ENCODE peak calls at places on chromosome 6, in eight cellular contexts. One of them, this sample, is unnamed.
A peak's percentile ranks its signal among the peaks of the same experiment; 100 is the strongest.

GRCh38 chr6:67221226-67221625 is 1413.9 kb upstream of the ADGRB3 start:
- DNase-seq in T-helper 1 cell: no peak
- DNase-seq in DMS53: no peak
- DNase-seq in H7: no peak
- DNase-seq in SW 1271: no peak
- DNase-seq in CD4-positive, alpha-beta T cell: no peak
- DNase-seq in choroid plexus epithelial cell: peak; percentile 50
- DNase-seq in NCI-H1436 treated with DMSO at 0.1 percent for 48 hours: no peak
- DNase-seq in this sample: no peak

GRCh38 chr6:2038096-2038495 is 207.3 kb downstream of the GMDS start:
- DNase-seq in DMS53: no peak
- DNase-seq in NCI-H1436 treated with DMSO at 0.1 percent for 48 hours: no peak
- DNase-seq in H7: no peak
- DNase-seq in SW 1271: no peak
- DNase-seq in CD4-positive, alpha-beta T cell: no peak
- DNase-seq in T-helper 1 cell: peak; percentile 22
- DNase-seq in choroid plexus epithelial cell: peak; percentile 26
- DNase-seq in this sample: no peak

GRCh38 chr6:152983637-152984386 is 971 bp upstream of the FBXO5 start:
- DNase-seq in SW 1271: peak; percentile 38
- DNase-seq in CD4-positive, alpha-beta T cell: peak; percentile 89
- DNase-seq in NCI-H1436 treated with DMSO at 0.1 percent for 48 hours: peak; percentile 89
- DNase-seq in T-helper 1 cell: peak; percentile 90
- DNase-seq in choroid plexus epithelial cell: peak; percentile 83
- DNase-seq in H7: peak; percentile 23
- DNase-seq in DMS53: peak; percentile 63
- DNase-seq in this sample: peak; percentile 65

GRCh38 chr6:105136433-105137350 is 43.1 kb downstream of the POPDC3 start:
- DNase-seq in T-helper 1 cell: no peak
- DNase-seq in H7: peak; percentile 96
- DNase-seq in CD4-positive, alpha-beta T cell: no peak
- DNase-seq in DMS53: peak; percentile 54
- DNase-seq in NCI-H1436 treated with DMSO at 0.1 percent for 48 hours: no peak
- DNase-seq in SW 1271: peak; percentile 27
- DNase-seq in choroid plexus epithelial cell: peak; percentile 56
- DNase-seq in this sample: no peak

GRCh38 chr6:107698146-107698545 is 126.0 kb downstream of the SCML4 start:
- DNase-seq in CD4-positive, alpha-beta T cell: no peak
- DNase-seq in SW 1271: no peak
- DNase-seq in DMS53: peak; percentile 55
- DNase-seq in H7: no peak
- DNase-seq in NCI-H1436 treated with DMSO at 0.1 percent for 48 hours: no peak
- DNase-seq in choroid plexus epithelial cell: peak; percentile 62
- DNase-seq in T-helper 1 cell: no peak
- DNase-seq in this sample: no peak

GRCh38 chr6:57182017-57182432 is 9.9 kb downstream of the BAG2 start:
- DNase-seq in CD4-positive, alpha-beta T cell: no peak
- DNase-seq in NCI-H1436 treated with DMSO at 0.1 percent for 48 hours: no peak
- DNase-seq in DMS53: no peak
- DNase-seq in SW 1271: no peak
- DNase-seq in T-helper 1 cell: no peak
- DNase-seq in choroid plexus epithelial cell: no peak
- DNase-seq in H7: no peak
- DNase-seq in this sample: no peak

GRCh38 chr6:101544286-101544685 is 150.8 kb downstream of the GRIK2 start:
- DNase-seq in H7: no peak
- DNase-seq in CD4-positive, alpha-beta T cell: no peak
- DNase-seq in choroid plexus epithelial cell: peak; percentile 39
- DNase-seq in T-helper 1 cell: no peak
- DNase-seq in SW 1271: no peak
- DNase-seq in NCI-H1436 treated with DMSO at 0.1 percent for 48 hours: no peak
- DNase-seq in DMS53: no peak
- DNase-seq in this sample: peak; percentile 23

GRCh38 chr6:168450921-168451320 is 9.9 kb downstream of the SMOC2 start:
- DNase-seq in DMS53: no peak
- DNase-seq in choroid plexus epithelial cell: no peak
- DNase-seq in T-helper 1 cell: no peak
- DNase-seq in H7: no peak
- DNase-seq in NCI-H1436 treated with DMSO at 0.1 percent for 48 hours: peak; percentile 20
- DNase-seq in SW 1271: no peak
- DNase-seq in CD4-positive, alpha-beta T cell: no peak
- DNase-seq in this sample: no peak

GRCh38 chr6:105644073-105644489 is 241.2 kb upstream of the PREP start:
- DNase-seq in H7: no peak
- DNase-seq in NCI-H1436 treated with DMSO at 0.1 percent for 48 hours: no peak
- DNase-seq in DMS53: peak; percentile 1
- DNase-seq in CD4-positive, alpha-beta T cell: no peak
- DNase-seq in T-helper 1 cell: no peak
- DNase-seq in SW 1271: no peak
- DNase-seq in choroid plexus epithelial cell: peak; percentile 7
- DNase-seq in this sample: no peak

GRCh38 chr6:134826889-134827737 is 122.8 kb downstream of the ALDH8A1 start:
- DNase-seq in T-helper 1 cell: no peak
- DNase-seq in NCI-H1436 treated with DMSO at 0.1 percent for 48 hours: no peak
- DNase-seq in DMS53: no peak
- DNase-seq in choroid plexus epithelial cell: peak; percentile 92
- DNase-seq in H7: no peak
- DNase-seq in CD4-positive, alpha-beta T cell: no peak
- DNase-seq in SW 1271: no peak
- DNase-seq in this sample: peak; percentile 89